ENCODE peak calls at places on chromosomes 3 and 15, in eight cellular contexts. B is AG09309, C is cardiac fibroblast, S is prostate gland, Z is IMR-90, K is fibroblast of lung, O is ovary, N is heart left ventricle. P is an unnamed sample.

GRCh38 chr3:157123621-157124020 is 36.3 kb downstream of the CCNL1 start:
- DNase-seq in O (no peak), K (peak; percentile 61), S (no peak), B (no peak), C (no peak), N (no peak), Z (peak; percentile 34), P (no peak)

GRCh38 chr3:159726231-159726964 is 262.2 kb upstream of the IL12A start:
- DNase-seq in O (no peak), Z (peak; percentile 42), C (no peak), K (peak; percentile 83), N (no peak), B (no peak), S (peak; percentile 5), P (no peak)

GRCh38 chr3:13839253-13839652 is 40.6 kb downstream of the WNT7A start:
- DNase-seq in S (no peak), Z (no peak), O (no peak), K (no peak), C (no peak), B (no peak), N (no peak), P (no peak)

GRCh38 chr15:66163553-66163952 is 90.0 kb downstream of the MEGF11 start:
- DNase-seq in S (no peak), O (no peak), K (no peak), C (no peak), N (no peak), Z (no peak), B (no peak), P (no peak)

GRCh38 chr15:68781766-68782588 is 38.7 kb downstream of the ANP32A start:
- DNase-seq in O (no peak), B (no peak), N (peak; percentile 84), C (no peak), K (no peak), Z (no peak), S (no peak), P (no peak)

GRCh38 chr15:79522656-79523055 is 90.5 kb downstream of the MINAR1 start:
- DNase-seq in O (no peak), N (no peak), B (no peak), C (no peak), K (peak; percentile 34), S (no peak), Z (peak; percentile 24), P (no peak)

GRCh38 chr3:107833046-107833445 is 257.8 kb downstream of the CD47 start:
- DNase-seq in S (no peak), N (no peak), C (no peak), K (no peak), Z (peak; percentile 5), B (no peak), O (peak; percentile 78), P (no peak)

GRCh38 chr3:143979813-143980212 is 8.2 kb downstream of the DIPK2A start:
- DNase-seq in C (no peak), B (no peak), O (no peak), N (no peak), Z (peak; percentile 36), K (peak; percentile 47), S (no peak), P (no peak)

GRCh38 chr3:124363451-124363850 is 366.8 kb upstream of the UMPS start:
- DNase-seq in B (peak; percentile 20), N (no peak), S (no peak), C (peak; percentile 45), K (peak; percentile 88), O (no peak), Z (peak; percentile 91), P (peak; percentile 68)

GRCh38 chr3:59555593-59556315 is 505.9 kb upstream of the CFAP20DC start:
- DNase-seq in O (no peak), C (peak; percentile 31), K (peak; percentile 58), Z (peak; percentile 52), N (no peak), B (no peak), S (no peak), P (no peak)

GRCh38 chr3:24145981-24146822 is 201.1 kb downstream of the NR1D2 start:
- DNase-seq in O (no peak), S (no peak), C (peak; percentile 94), Z (peak; percentile 90), B (peak; percentile 92), N (no peak), K (peak; percentile 90), P (peak; percentile 88)

GRCh38 chr3:38969321-38970235 is 82.2 kb downstream of the SCN11A start:
- DNase-seq in N (no peak), B (no peak), K (no peak), C (no peak), Z (no peak), S (no peak), O (peak; percentile 59), P (no peak)

GRCh38 chr15:50358805-50359204 is 3.8 kb upstream of the GABPB1 start:
- DNase-seq in B (no peak), O (no peak), C (peak; percentile 44), Z (peak; percentile 59), N (no peak), S (no peak), K (peak; percentile 52), P (no peak)

GRCh38 chr15:36447373-36447772 is 132.1 kb upstream of the CDIN1 start:
- DNase-seq in B (no peak), C (no peak), O (no peak), Z (no peak), K (no peak), N (no peak), S (no peak), P (no peak)

GRCh38 chr3:103440539-103441113 is 1005.8 kb downstream of the ZPLD1 start:
- DNase-seq in B (no peak), O (no peak), Z (peak; percentile 10), N (no peak), S (no peak), K (peak; percentile 39), C (no peak), P (no peak)

GRCh38 chr3:149576071-149576564 is 81.7 kb downstream of the WWTR1 start:
- DNase-seq in S (no peak), Z (peak; percentile 99), O (no peak), N (no peak), K (peak; percentile 99), C (peak; percentile 98), B (peak; percentile 96), P (peak; percentile 87)

GRCh38 chr15:100671858-100672543 is 69.6 kb downstream of the ASB7 start:
- DNase-seq in S (no peak), K (peak; percentile 21), Z (peak; percentile 53), O (no peak), C (peak; percentile 62), N (no peak), B (no peak), P (no peak)

GRCh38 chr3:147661916-147662315 is 252.8 kb downstream of the ZIC1 start:
- DNase-seq in B (no peak), O (no peak), Z (no peak), K (no peak), C (no peak), N (no peak), S (no peak), P (no peak)

GRCh38 chr15:100847194-100847593 is 32.4 kb upstream of the ALDH1A3 start:
- DNase-seq in O (no peak), C (no peak), S (no peak), B (no peak), Z (no peak), N (no peak), K (no peak), P (no peak)

GRCh38 chr3:24683511-24684384 is 189.1 kb upstream of the THRB start:
- DNase-seq in O (no peak), K (peak; percentile 56), S (peak; percentile 28), C (peak; percentile 83), B (peak; percentile 62), Z (peak; percentile 63), N (no peak), P (no peak)

GRCh38 chr15:78257681-78258080 is 6.7 kb upstream of the DNAJA4 start:
- DNase-seq in O (no peak), C (no peak), B (no peak), S (no peak), K (no peak), Z (no peak), N (no peak), P (no peak)

GRCh38 chr15:53982876-53983275 is 4.6 kb downstream of the UNC13C start:
- DNase-seq in B (no peak), Z (no peak), S (no peak), O (no peak), C (no peak), N (no peak), K (no peak), P (no peak)

GRCh38 chr15:90934256-90934948 is 683 bp upstream of the UNC45A start:
- DNase-seq in B (no peak), C (peak; percentile 86), N (peak; percentile 91), O (peak; percentile 88), K (peak; percentile 71), S (peak; percentile 88), Z (peak; percentile 79), P (no peak)

GRCh38 chr3:124282751-124283643 is 291.1 kb upstream of the ROPN1 start:
- DNase-seq in S (no peak), B (peak; percentile 70), N (no peak), O (no peak), Z (peak; percentile 11), C (peak; percentile 61), K (peak; percentile 85), P (peak; percentile 37)

GRCh38 chr15:54159044-54159443 is 180.8 kb downstream of the UNC13C start:
- DNase-seq in K (no peak), O (no peak), C (no peak), B (no peak), Z (no peak), N (no peak), S (no peak), P (no peak)

GRCh38 chr3:32781211-32781968 is 36.4 kb upstream of the TRIM71 start:
- DNase-seq in O (peak; percentile 81), C (peak; percentile 80), S (peak; percentile 55), B (no peak), Z (peak; percentile 68), N (peak; percentile 77), K (peak; percentile 77), P (no peak)
- TF ChIP-seq CTCF in O (peak; percentile 31), C (peak; percentile 48), S (peak; percentile 54), B (peak; percentile 68), Z (peak; percentile 79), N (peak; percentile 89), K (peak; percentile 69), P (peak; percentile 88)

DNA sequence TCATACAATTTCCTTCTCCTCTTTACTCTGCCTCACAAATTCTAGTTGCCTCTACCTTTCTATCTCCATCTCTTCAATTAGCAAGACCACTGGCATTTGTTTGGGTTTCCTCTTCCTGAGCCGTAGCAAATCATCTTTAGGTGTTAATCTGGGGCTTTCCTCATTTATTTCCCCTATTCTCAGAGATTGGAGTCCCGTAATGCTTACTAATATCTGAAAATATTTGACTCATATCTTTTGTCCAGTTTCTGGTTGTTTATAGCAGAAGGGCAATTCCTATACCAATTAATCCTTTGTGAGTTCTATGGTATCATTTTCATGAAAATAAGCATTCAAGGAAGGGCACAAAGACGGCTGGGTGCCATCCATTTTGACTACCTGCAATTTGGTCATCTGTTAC is 103.7 kb downstream of the NR2E3 start:
- DNase-seq in C (no peak), O (no peak), N (no peak), S (no peak), Z (no peak), B (no peak), K (no peak), P (no peak)
- H3K4me3 ChIP-seq in C (no peak overlapping the region), O (no peak overlapping the region), N (no peak overlapping the region), S (no peak overlapping the region), Z (no peak overlapping the region), B (no peak overlapping the region), K (no peak overlapping the region), P (no peak overlapping the region)

GRCh38 chr3:76585794-76586392 is 454.0 kb upstream of the ROBO2 start:
- DNase-seq in K (peak; percentile 2), B (no peak), S (no peak), Z (peak; percentile 32), N (no peak), O (no peak), C (peak; percentile 3), P (no peak)
- TF ChIP-seq CTCF in K (no peak), B (peak; percentile 58), S (peak; percentile 21), Z (peak; percentile 63), N (peak; percentile 60), O (no peak), C (peak; percentile 48), P (peak; percentile 39)

GRCh38 chr3:27714692-27715453 is 7.2 kb downstream of the EOMES start:
- DNase-seq in K (no peak), Z (no peak), B (no peak), N (peak; percentile 30), O (no peak), S (no peak), C (no peak), P (no peak)
- H3K4me3 ChIP-seq in K (peak overlapping the region; percentile 23), Z (no peak overlapping the region), B (peak overlapping the region; percentile 5), N (peak overlapping the region; percentile 25), O (no peak overlapping the region), S (no peak overlapping the region), C (peak overlapping the region; percentile 4), P (peak overlapping the region; percentile 29)

P was measured in AG04449.